ENCODE peak calls at places on chromosomes 4 and X, in seven cellular contexts. K is WTC11, E is fibroblast of lung, J is fibroblast of mammary gland, A is endothelial cell, B is WERI-Rb-1, G is kidney. I is an unnamed sample.

GRCh38 chr4:156771171-156771837 is 200.3 kb downstream of the PDGFC start:
- DNase-seq in K (no peak), E (peak), J (peak), A (no peak), B (peak), G (no peak), I (peak)

GRCh38 chrX:115582035-115582870 is 21.3 kb downstream of the PLS3 start:
- DNase-seq in K (no peak), E (peak), J (no peak), A (no peak), B (no peak), G (no peak), I (no peak)

GRCh38 chr4:89288430-89288829 is 19.2 kb downstream of the GPRIN3 start:
- DNase-seq in K (no peak), E (no peak), J (no peak), A (no peak), B (no peak), G (no peak), I (no peak)

GRCh38 chrX:69073241-69073640 is 92.0 kb downstream of the PJA1 start:
- DNase-seq in K (no peak), E (no peak), J (no peak), A (no peak), B (no peak), G (no peak), I (no peak)

GRCh38 chrX:2967998-2968909 is 38.1 kb upstream of the ARSH start:
- DNase-seq in K (no peak), E (peak), J (peak), A (no peak), B (no peak), G (no peak), I (peak)

GRCh38 chr4:20252656-20253271 is 1.1 kb downstream of the SLIT2 start:
- DNase-seq in K (peak), E (peak), J (peak), A (peak), B (peak), G (peak), I (peak)

GRCh38 chrX:68292471-68292870 is 140.8 kb downstream of the OPHN1 start:
- DNase-seq in K (no peak), E (peak), J (peak), A (no peak), B (no peak), G (no peak), I (peak)

GRCh38 chrX:3295731-3296130 is 50.7 kb downstream of the MXRA5 start:
- DNase-seq in K (peak), E (peak), J (peak), A (no peak), B (peak), G (no peak), I (peak)

GRCh38 chr4:132737344-132737743 is 411.8 kb upstream of the PCDH10 start:
- DNase-seq in K (peak), E (no peak), J (no peak), A (no peak), B (peak), G (no peak), I (no peak)

GRCh38 chrX:78123190-78123589 is 16.3 kb downstream of the TAF9B start:
- DNase-seq in K (no peak), E (peak), J (peak), A (no peak), B (no peak), G (no peak), I (peak)

GRCh38 chrX:82556588-82556987 is 951.5 kb upstream of the POU3F4 start:
- DNase-seq in K (no peak), E (no peak), J (no peak), A (no peak), B (no peak), G (no peak), I (no peak)

GRCh38 chrX:77446840-77447239 is 349 bp upstream of the FGF16 start:
- DNase-seq in K (no peak), E (no peak), J (peak), A (peak), B (no peak), G (no peak), I (no peak)

DNA sequence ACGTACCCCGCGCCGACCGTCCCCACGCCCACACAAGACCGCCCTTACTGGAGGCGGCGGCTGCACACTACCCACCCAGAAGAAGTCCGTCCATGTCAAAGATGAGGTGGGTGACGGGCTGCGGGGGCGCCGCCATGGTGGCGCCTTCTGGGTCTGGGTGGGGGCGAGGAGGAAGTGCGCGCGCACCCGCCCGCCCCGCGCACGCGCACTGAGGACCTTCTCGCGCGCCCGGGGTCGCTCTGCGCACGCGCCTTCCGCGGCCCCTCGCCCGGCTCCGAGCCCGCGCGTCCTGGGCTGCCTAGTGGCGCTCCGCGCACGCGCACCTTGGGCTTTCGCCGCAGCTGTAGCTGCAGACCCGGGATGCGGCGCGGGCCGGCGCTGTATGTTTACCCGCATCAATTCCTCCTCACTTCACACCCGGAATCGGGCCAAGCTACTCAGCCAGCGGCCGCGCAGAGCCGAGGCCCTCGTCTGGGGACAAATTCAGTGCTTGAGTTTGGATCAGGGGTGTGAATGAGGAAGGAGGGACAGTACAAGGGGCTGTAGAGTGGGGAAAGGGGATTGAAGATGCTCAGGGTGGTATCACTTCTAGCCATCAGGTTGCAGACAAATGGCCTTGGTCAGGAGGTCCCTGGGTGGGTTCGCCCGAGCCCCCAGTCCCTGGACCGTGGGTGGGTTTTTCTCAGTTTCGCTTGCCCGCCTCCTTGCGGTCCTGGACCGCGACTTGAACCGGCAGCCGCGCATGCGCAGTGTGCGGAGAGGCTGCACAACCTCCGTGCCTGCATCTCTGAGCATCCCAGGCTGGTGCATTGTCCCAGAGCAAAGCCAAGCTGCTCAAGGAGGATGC is at the start of gene PUDP:
- DNase-seq in K (peak), E (peak), J (peak), A (peak), B (peak), G (peak), I (peak)
- TF ChIP-seq CTCF in K (no peak), E (peak), J (peak), A (no peak), B (peak), G (no peak), I (peak)

DNA sequence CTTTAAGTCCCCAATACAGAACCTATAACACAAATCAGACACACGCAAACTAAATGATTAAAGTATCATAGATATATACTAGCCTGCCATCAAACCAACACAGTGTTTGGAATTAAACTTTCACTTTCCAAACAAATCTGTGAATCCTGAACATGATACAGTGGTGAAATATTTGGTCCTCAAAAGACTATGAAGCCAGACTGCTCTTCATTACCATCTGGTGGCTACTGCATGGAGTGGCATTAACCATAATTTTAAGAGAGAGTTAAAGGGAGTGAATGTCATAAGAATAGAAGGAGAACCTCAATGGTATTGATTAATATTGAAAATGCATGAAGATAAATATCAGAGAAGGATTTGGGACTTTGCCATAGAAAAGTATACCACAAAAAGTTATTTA is 9.2 kb upstream of the GABRA4 start:
- DNase-seq in K (no peak), E (peak), J (peak), A (no peak), B (no peak), G (no peak), I (peak)
- TF ChIP-seq CTCF in K (no peak), E (peak), J (peak), A (no peak), B (no peak), G (no peak), I (peak)

GRCh38 chr4:67332627-67333026 is 212.7 kb downstream of the CENPC start:
- DNase-seq in K (peak), E (no peak), J (peak), A (peak), B (peak), G (no peak), I (peak)
- TF ChIP-seq CTCF in K (peak), E (peak), J (peak), A (peak), B (peak), G (peak), I (peak)

GRCh38 chr4:139860435-139861024 is 194.9 kb downstream of the MGST2 start:
- DNase-seq in K (no peak), E (no peak), J (no peak), A (no peak), B (no peak), G (no peak), I (no peak)
- TF ChIP-seq CTCF in K (no peak), E (no peak), J (no peak), A (no peak), B (no peak), G (no peak), I (no peak)

DNA sequence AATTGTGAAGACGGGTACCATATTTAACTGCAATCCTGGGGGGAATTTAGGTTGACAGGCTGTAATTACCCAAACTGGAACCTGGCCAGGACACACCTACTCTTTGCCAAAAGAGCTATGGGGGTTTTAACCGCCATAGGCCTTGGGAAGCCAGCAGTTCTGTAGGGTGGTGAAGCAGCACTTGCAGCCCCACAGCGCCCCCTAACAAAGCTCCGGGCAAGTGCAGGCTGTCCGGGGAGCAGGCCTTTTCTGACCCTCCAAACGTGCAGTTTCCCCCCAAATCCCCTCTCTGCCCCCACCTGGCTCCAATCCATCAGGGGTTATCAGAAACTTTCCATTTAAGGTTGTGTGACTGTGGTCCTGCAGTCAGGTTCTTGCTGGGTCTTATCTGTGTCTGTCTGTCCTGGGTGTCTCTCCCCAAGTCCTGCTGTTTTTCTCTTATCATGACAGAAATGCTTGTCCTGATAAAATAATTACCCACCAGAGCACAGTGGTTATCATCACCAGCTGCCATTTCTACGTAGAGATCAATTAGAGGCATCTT is 350.9 kb downstream of the MID1IP1 start:
- DNase-seq in K (peak), E (no peak), J (peak), A (peak), B (peak), G (no peak), I (peak)
- TF ChIP-seq CTCF in K (peak), E (peak), J (peak), A (peak), B (peak), G (peak), I (peak)

GRCh38 chr4:53023640-53024299 is 161.7 kb downstream of the RASL11B start:
- DNase-seq in K (no peak), E (no peak), J (no peak), A (no peak), B (no peak), G (no peak), I (no peak)

GRCh38 chr4:53019485-53020382 is 157.6 kb downstream of the RASL11B start:
- DNase-seq in K (no peak), E (peak), J (peak), A (no peak), B (no peak), G (no peak), I (peak)

GRCh38 chr4:53026233-53026632 is 164.1 kb downstream of the RASL11B start:
- DNase-seq in K (no peak), E (no peak), J (no peak), A (no peak), B (no peak), G (no peak), I (no peak)

GRCh38 chr4:53022162-53023100 is 160.3 kb downstream of the RASL11B start:
- DNase-seq in K (no peak), E (no peak), J (no peak), A (no peak), B (no peak), G (no peak), I (no peak)

GRCh38 chr4:53021709-53022108 is 159.6 kb downstream of the RASL11B start:
- DNase-seq in K (no peak), E (no peak), J (no peak), A (no peak), B (no peak), G (no peak), I (no peak)
- TF ChIP-seq CTCF in K (no peak), E (no peak), J (no peak), A (no peak), B (no peak), G (no peak), I (no peak)

GRCh38 chrX:120452131-120452530 is 17.0 kb downstream of the LAMP2 start:
- DNase-seq in K (peak), E (peak), J (peak), A (no peak), B (peak), G (no peak), I (peak)
- TF ChIP-seq CTCF in K (no peak), E (peak), J (peak), A (no peak), B (peak), G (peak), I (peak)

GRCh38 chrX:46649421-46650260 is 76.1 kb downstream of the CHST7 start:
- DNase-seq in K (peak), E (no peak), J (no peak), A (peak), B (no peak), G (no peak), I (peak)

GRCh38 chrX:46648660-46649059 is 75.1 kb downstream of the CHST7 start:
- DNase-seq in K (no peak), E (no peak), J (no peak), A (no peak), B (no peak), G (no peak), I (no peak)

DNA sequence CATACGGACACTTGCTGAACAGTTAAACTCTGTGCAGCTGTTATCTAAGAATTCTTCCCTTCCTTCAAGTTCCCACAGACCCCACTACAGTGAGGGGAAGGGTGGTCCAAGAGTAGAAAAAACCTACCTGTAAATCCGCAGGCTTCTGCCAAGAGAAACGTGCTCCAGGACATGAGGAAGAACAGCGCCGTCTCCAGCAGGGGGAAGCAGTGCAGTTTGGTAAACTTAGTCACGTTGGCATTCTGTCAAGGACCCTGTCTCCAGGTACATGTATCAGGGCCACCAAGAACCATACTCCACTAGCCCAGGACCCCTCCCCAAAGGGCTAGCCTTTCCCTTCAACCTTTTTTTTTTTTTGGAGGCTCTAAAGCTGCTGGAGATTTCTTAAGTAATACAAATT is 79.9 kb downstream of the CHST7 start:
- DNase-seq in K (peak), E (no peak), J (no peak), A (peak), B (peak), G (no peak), I (peak)
- TF ChIP-seq CTCF in K (no peak), E (no peak), J (peak), A (no peak), B (peak), G (no peak), I (peak)